ENCODE peak calls at places on chromosomes 2 and 18, in nine cellular contexts. C is posterior vena cava; G is kidney tubule cell; V is kidney glomerular epithelial cell; L is ELR; A is fibroblast of the aortic adventitia; N is COR-L47; Q is effector CD4-positive, alpha-beta T cell; D is right atrium auricular region. Z is an unnamed sample.

GRCh38 chr2:176582990-176583481 is 313.8 kb downstream of the MTX2 start:
- DNase-seq in V (peak), A (peak), L (peak), N (no peak), C (no peak), Q (no peak), G (peak), D (no peak), Z (peak)

GRCh38 chr2:239278941-239279365 is 121.9 kb downstream of the HDAC4 start:
- DNase-seq in C (peak), L (peak), D (no peak), G (peak), A (peak), V (no peak), N (no peak), Q (no peak), Z (peak)

GRCh38 chr2:27095745-27096651 is 9.4 kb downstream of the KHK start:
- DNase-seq in D (peak), G (peak), N (peak), V (peak), A (peak), Q (no peak), L (peak), C (peak), Z (peak)

GRCh38 chr2:84946204-84947009 is 24.6 kb upstream of the KCMF1 start:
- DNase-seq in C (no peak), G (peak), L (peak), Q (peak), V (peak), D (no peak), A (peak), N (no peak), Z (peak)

GRCh38 chr2:226489765-226490164 is 309.9 kb downstream of the IRS1 start:
- DNase-seq in L (peak), Q (no peak), C (no peak), G (peak), D (no peak), A (peak), V (peak), N (no peak), Z (peak)

GRCh38 chr2:181776336-181776735 is 96.0 kb upstream of the NEUROD1 start:
- DNase-seq in V (no peak), G (no peak), Q (no peak), A (no peak), L (no peak), C (no peak), N (no peak), D (no peak), Z (no peak)

GRCh38 chr2:8568543-8569302 is 113.1 kb upstream of the ID2 start:
- DNase-seq in Q (no peak), G (no peak), A (peak), L (no peak), N (no peak), V (no peak), C (no peak), D (no peak), Z (no peak)

GRCh38 chr2:85431787-85432186 is 13.3 kb downstream of the SH2D6 start:
- DNase-seq in A (no peak), V (no peak), C (no peak), N (no peak), L (no peak), D (no peak), G (no peak), Q (no peak), Z (no peak)

GRCh38 chr2:102637358-102637757 is 18.0 kb downstream of the SLC9A2 start:
- DNase-seq in V (no peak), L (peak), Q (no peak), D (no peak), A (no peak), G (peak), C (no peak), N (no peak), Z (peak)

GRCh38 chr2:9779572-9780264 is 63.6 kb upstream of the TAF1B start:
- DNase-seq in A (no peak), L (no peak), C (peak), D (no peak), G (peak), Q (peak), V (no peak), N (no peak), Z (no peak)

GRCh38 chr2:119765404-119766002 is 5.8 kb downstream of the PTPN4 start:
- DNase-seq in L (no peak), G (no peak), A (no peak), N (no peak), V (no peak), D (no peak), Q (no peak), C (no peak), Z (no peak)

GRCh38 chr18:36187826-36188721 is 777 bp downstream of the MOCOS start:
- DNase-seq in G (peak), Q (no peak), D (peak), N (no peak), A (peak), V (no peak), C (no peak), L (peak), Z (peak)

GRCh38 chr2:237550057-237550415 is 16.3 kb upstream of the PRLH start:
- DNase-seq in A (no peak), V (no peak), D (no peak), N (no peak), Q (no peak), G (no peak), L (no peak), C (peak), Z (no peak)

GRCh38 chr2:208134928-208135586 is 5.4 kb upstream of the CRYGC start:
- DNase-seq in Q (no peak), A (no peak), G (no peak), L (peak), N (no peak), C (no peak), D (no peak), V (no peak), Z (no peak)

GRCh38 chr2:177296047-177296446 is 31.5 kb upstream of the NFE2L2 start:
- DNase-seq in Q (no peak), G (peak), N (peak), C (no peak), D (no peak), A (peak), L (peak), V (no peak), Z (peak)

GRCh38 chr2:170815746-170816498 is 765 bp upstream of the GAD1 start:
- DNase-seq in N (peak), Q (peak), G (peak), D (no peak), V (peak), L (peak), C (no peak), A (peak), Z (peak)

GRCh38 chr18:63098014-63098981 is 221.3 kb downstream of the BCL2 start:
- DNase-seq in D (no peak), Q (no peak), V (no peak), G (no peak), L (no peak), A (no peak), C (no peak), N (no peak), Z (no peak)

GRCh38 chr2:188811522-188811921 is 162.7 kb upstream of the COL3A1 start:
- DNase-seq in C (no peak), D (no peak), G (peak), L (peak), Q (no peak), N (no peak), V (no peak), A (peak), Z (peak)

GRCh38 chr2:62114564-62114963 is 81.4 kb upstream of the B3GNT2 start:
- DNase-seq in V (no peak), L (no peak), N (no peak), D (no peak), Q (no peak), G (no peak), C (no peak), A (no peak), Z (peak)

GRCh38 chr2:11133238-11133935 is 21.9 kb upstream of the SLC66A3 start:
- DNase-seq in A (no peak), N (no peak), C (peak), Q (no peak), G (no peak), V (no peak), L (no peak), D (no peak), Z (no peak)

GRCh38 chr18:57803119-57803969 is at the start of gene ATP8B1:
- DNase-seq in N (peak), L (peak), D (peak), Q (no peak), C (peak), A (peak), V (peak), G (peak), Z (no peak)

GRCh38 chr2:213868526-213868925 is 542.3 kb upstream of the VWC2L start:
- DNase-seq in V (no peak), L (peak), A (no peak), Q (no peak), N (no peak), G (no peak), C (no peak), D (no peak), Z (no peak)

Z was measured in renal cortical epithelial cell.